ENCODE peak calls at places on chromosomes 16 and 17, in eight cellular contexts. R, N, G, T, O, I, D and C are unnamed samples.

GRCh38 chr17:42653179-42654124 is 5.6 kb upstream of the TUBG2 start:
- DNase-seq in R (peak; percentile 89), N (no peak), G (peak; percentile 88), T (peak; percentile 44), O (no peak), I (no peak), D (no peak), C (peak; percentile 54)

GRCh38 chr16:61421111-61421510 is 615.1 kb downstream of the CDH8 start:
- DNase-seq in R (no peak), N (no peak), G (no peak), T (no peak), O (no peak), I (no peak), D (no peak), C (no peak)

GRCh38 chr17:66200685-66201092 is 8.8 kb upstream of the CEP112 start:
- DNase-seq in R (peak; percentile 90), N (peak; percentile 64), G (peak; percentile 82), T (peak; percentile 90), O (no peak), I (peak; percentile 33), D (peak; percentile 66), C (peak; percentile 83)

GRCh38 chr16:554640-555413 is 5.4 kb upstream of the PRR35 start:
- DNase-seq in R (peak; percentile 42), N (no peak), G (peak; percentile 65), T (no peak), O (no peak), I (no peak), D (no peak), C (peak; percentile 52)

GRCh38 chr17:50534222-50534978 is 1.9 kb downstream of the EPN3 start:
- DNase-seq in R (no peak), N (no peak), G (no peak), T (peak; percentile 80), O (no peak), I (no peak), D (peak; percentile 92), C (no peak)

GRCh38 chr17:11331790-11332526 is 90.9 kb downstream of the SHISA6 start:
- DNase-seq in R (no peak), N (no peak), G (no peak), T (no peak), O (no peak), I (no peak), D (no peak), C (no peak)

GRCh38 chr17:75295220-75296158 is 6.3 kb upstream of the SLC25A19 start:
- DNase-seq in R (no peak), N (no peak), G (no peak), T (peak; percentile 48), O (peak; percentile 73), I (peak; percentile 82), D (no peak), C (no peak)

GRCh38 chr16:82638095-82638798 is 11.5 kb downstream of the CDH13 start:
- DNase-seq in R (peak; percentile 87), N (no peak), G (peak; percentile 79), T (no peak), O (no peak), I (no peak), D (no peak), C (peak; percentile 95)

GRCh38 chr16:4115209-4115940 is 867 bp downstream of the ADCY9 start:
- DNase-seq in R (peak; percentile 78), N (peak; percentile 58), G (peak; percentile 70), T (peak; percentile 55), O (peak; percentile 74), I (peak; percentile 65), D (peak; percentile 56), C (peak; percentile 74)

GRCh38 chr16:62253926-62254325 is 217.7 kb upstream of the CDH8 start:
- DNase-seq in R (no peak), N (no peak), G (no peak), T (no peak), O (no peak), I (no peak), D (no peak), C (no peak)

GRCh38 chr16:55930036-55930435 is 54.9 kb upstream of the CES5A start:
- DNase-seq in R (no peak), N (no peak), G (no peak), T (no peak), O (no peak), I (no peak), D (no peak), C (no peak)

GRCh38 chr17:77459018-77459755 is 318.4 kb downstream of the SEC14L1 start:
- DNase-seq in R (no peak), N (no peak), G (no peak), T (no peak), O (no peak), I (no peak), D (no peak), C (no peak)

GRCh38 chr16:84729716-84730320 is 30.0 kb downstream of the USP10 start:
- DNase-seq in R (no peak), N (no peak), G (peak; percentile 40), T (no peak), O (no peak), I (no peak), D (no peak), C (peak; percentile 34)

GRCh38 chr16:53744449-53744848 is 40.5 kb downstream of the FTO start:
- DNase-seq in R (no peak), N (no peak), G (no peak), T (no peak), O (peak; percentile 16), I (peak; percentile 12), D (peak; percentile 47), C (no peak)

GRCh38 chr16:28524544-28525179 is 14.1 kb downstream of the NUPR1 start:
- DNase-seq in R (no peak), N (no peak), G (no peak), T (no peak), O (no peak), I (no peak), D (no peak), C (no peak)

GRCh38 chr16:24139282-24139681 is 116.9 kb upstream of the CACNG3 start:
- DNase-seq in R (no peak), N (no peak), G (no peak), T (no peak), O (no peak), I (no peak), D (no peak), C (no peak)

GRCh38 chr17:36468903-36469635 is 17.4 kb upstream of the ZNHIT3 start:
- DNase-seq in R (no peak), N (no peak), G (no peak), T (no peak), O (no peak), I (no peak), D (no peak), C (no peak)

GRCh38 chr16:68800257-68800875 is 43.0 kb upstream of the TANGO6 start:
- DNase-seq in R (peak; percentile 95), N (peak; percentile 72), G (peak; percentile 96), T (no peak), O (peak; percentile 67), I (peak; percentile 60), D (peak; percentile 87), C (peak; percentile 83)

GRCh38 chr16:24906901-24907300 is 61.1 kb downstream of the SLC5A11 start:
- DNase-seq in R (no peak), N (no peak), G (no peak), T (no peak), O (no peak), I (no peak), D (no peak), C (no peak)

GRCh38 chr17:41792835-41793748 is 6.6 kb upstream of the JUP start:
- DNase-seq in R (peak; percentile 90), N (no peak), G (peak; percentile 59), T (peak; percentile 76), O (no peak), I (no peak), D (peak; percentile 97), C (peak; percentile 60)

DNA sequence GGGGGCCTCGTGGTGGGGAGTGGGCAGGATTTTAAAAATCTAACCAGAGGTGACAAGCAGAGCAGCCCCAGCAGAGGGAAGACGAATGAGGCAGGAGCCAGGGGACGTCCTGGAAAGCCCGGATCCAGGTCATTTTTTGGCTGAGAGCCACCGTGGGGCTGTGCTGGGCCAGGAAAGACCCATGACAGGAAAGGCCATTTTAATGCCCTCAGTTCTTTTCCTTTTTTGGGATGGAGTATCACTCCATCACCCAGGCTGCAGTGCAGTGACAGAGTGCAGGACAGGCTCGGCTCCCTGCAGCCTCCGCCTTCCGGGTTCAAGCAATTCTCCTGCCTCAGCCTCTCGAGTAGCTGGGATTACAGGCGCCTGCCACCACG is 30.5 kb upstream of the JPH3 start:
- DNase-seq in R (no peak), N (no peak), G (no peak), T (no peak), O (no peak), I (no peak), D (no peak), C (no peak)
- TF ChIP-seq CTCF in R (no peak), N (no peak), G (no peak), T (no peak), O (no peak), I (no peak), D (no peak), C (no peak)

DNA sequence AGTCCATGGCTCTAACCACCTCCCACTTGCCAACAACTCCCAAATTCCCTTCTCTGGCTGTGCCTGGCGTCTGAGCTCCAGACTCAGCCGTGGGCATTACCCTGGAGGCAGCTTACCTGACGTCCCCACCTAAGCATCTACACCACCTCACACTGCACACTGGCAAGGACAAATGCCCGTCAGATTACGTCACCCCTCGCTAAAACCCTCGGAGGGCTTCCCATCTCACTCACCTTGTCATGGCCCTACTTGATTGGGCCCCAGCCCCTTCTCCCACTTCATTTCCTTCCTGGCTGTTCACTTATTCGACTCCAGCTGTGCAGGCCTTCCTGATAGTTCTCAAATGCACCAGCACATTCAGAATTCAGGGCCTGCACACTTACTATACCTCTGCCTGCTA is 13.4 kb downstream of the ALOXE3 start:
- DNase-seq in R (no peak), N (no peak), G (no peak), T (no peak), O (no peak), I (no peak), D (no peak), C (no peak)
- TF ChIP-seq CTCF in R (no peak), N (no peak), G (no peak), T (no peak), O (no peak), I (no peak), D (no peak), C (no peak)

DNA sequence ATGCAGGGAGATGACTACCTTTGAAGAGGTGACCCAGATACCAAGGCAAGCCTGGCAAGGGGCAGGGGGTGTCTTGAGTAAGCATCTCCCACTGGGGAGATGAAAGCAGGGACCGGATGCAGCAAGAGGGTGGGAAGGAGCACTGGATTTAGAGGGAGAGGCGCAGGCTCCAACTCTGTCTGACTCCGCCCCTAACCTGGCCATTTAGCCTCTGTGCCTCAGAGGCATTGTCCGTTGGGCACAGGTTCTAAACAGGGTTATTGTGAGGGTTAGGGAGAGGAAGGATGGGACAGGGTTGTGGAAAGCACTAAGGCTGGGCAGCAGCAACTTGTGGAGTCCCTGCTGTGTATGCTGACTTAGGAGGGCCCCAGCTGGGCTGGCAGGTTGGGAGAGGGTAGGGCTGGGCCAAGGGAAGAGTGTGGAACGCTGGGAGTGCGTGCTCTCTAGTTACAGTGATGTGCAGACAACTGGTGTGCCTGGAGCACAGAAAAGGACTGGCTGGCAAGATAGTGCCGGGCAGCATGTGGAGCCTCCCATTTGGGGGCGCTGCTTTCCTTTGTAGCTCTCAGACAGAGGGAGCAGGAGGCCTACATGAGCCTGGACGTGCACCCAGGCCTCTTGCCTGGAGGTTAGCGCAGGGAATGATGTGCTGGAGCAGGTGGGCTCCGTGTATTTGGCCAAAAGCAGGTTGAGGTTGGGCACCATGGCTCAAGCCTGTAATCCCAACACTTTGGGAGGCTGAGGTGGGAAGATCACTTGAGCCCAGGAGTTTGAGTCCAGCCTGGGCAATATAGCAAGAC is 26.2 kb downstream of the TBX2 start:
- DNase-seq in R (no peak), N (no peak), G (no peak), T (peak; percentile 51), O (no peak), I (no peak), D (no peak), C (no peak)
- TF ChIP-seq CTCF in R (no peak), N (no peak), G (no peak), T (no peak), O (no peak), I (no peak), D (no peak), C (no peak)

GRCh38 chr16:57801856-57802634 is at the start of gene KIFC3:
- DNase-seq in R (peak; percentile 83), N (peak; percentile 76), G (peak; percentile 61), T (peak; percentile 72), O (peak; percentile 71), I (peak; percentile 48), D (peak; percentile 86), C (peak; percentile 72)
- TF ChIP-seq CTCF in R (no peak), N (no peak), G (peak; percentile 5), T (no peak), O (peak; percentile 33), I (no peak), D (no peak), C (peak; percentile 41)